ENCODE peak calls at places on chromosomes 1 and 21, in four cellular contexts. D is activated CD4-positive, alpha-beta T cell treated with anti-CD3 and anti-CD28 coated beads for 24 hours; R is T-helper 2 cell; T is stimulated activated CD4-positive, alpha-beta T cell treated with anti-CD3 and anti-CD28 coated beads, Interleukin-2, amount 100 ng/mL, for 48 hours. B is an unnamed sample.
A peak's percentile ranks its signal among the peaks of the same experiment; 100 is the strongest.

GRCh38 chr21:38386967-38387366 is 111.3 kb downstream of the ERG start:
- DNase-seq in R (no peak), T (no peak), D (no peak), B (peak; percentile 43)

GRCh38 chr1:28358701-28359100 is 10.8 kb upstream of the PHACTR4 start:
- DNase-seq in R (no peak), D (no peak), T (no peak), B (no peak)

GRCh38 chr1:233459968-233460367 is 132.4 kb downstream of the MAP3K21 start:
- DNase-seq in R (no peak), D (no peak), T (no peak), B (no peak)

GRCh38 chr1:205935869-205936268 is 7.4 kb downstream of the SLC26A9 start:
- DNase-seq in R (no peak), D (no peak), T (no peak), B (no peak)

GRCh38 chr1:8667869-8668595 is 149.4 kb downstream of the RERE start:
- DNase-seq in T (no peak), D (no peak), R (no peak), B (peak; percentile 24)

GRCh38 chr1:38115251-38115650 is 68.7 kb upstream of the POU3F1 start:
- DNase-seq in T (no peak), D (no peak), R (no peak), B (no peak)

GRCh38 chr1:46301406-46302090 is 1.9 kb downstream of the LRRC41 start:
- DNase-seq in D (no peak), R (no peak), T (peak; percentile 10), B (peak; percentile 71)

GRCh38 chr1:174938306-174939000 is 61.3 kb upstream of the CACYBP start:
- DNase-seq in R (no peak), T (no peak), D (no peak), B (no peak)

GRCh38 chr1:221998781-221999180 is 256.9 kb upstream of the DUSP10 start:
- DNase-seq in R (no peak), D (no peak), T (no peak), B (peak; percentile 36)

GRCh38 chr21:21268061-21268471 is 269.9 kb downstream of the NCAM2 start:
- DNase-seq in T (no peak), R (no peak), D (no peak), B (peak; percentile 0)

GRCh38 chr1:100995196-100995983 is 30.2 kb downstream of the DPH5 start:
- DNase-seq in T (no peak), R (no peak), D (no peak), B (no peak)

GRCh38 chr1:175493999-175494336 is 249.4 kb downstream of the TNR start:
- DNase-seq in D (no peak), R (no peak), T (no peak), B (no peak)

GRCh38 chr21:36643374-36644250 is 55.3 kb upstream of the SIM2 start:
- DNase-seq in D (no peak), T (no peak), R (no peak), B (peak; percentile 27)

GRCh38 chr1:78678324-78678723 is 28.7 kb downstream of the IFI44 start:
- DNase-seq in T (no peak), D (no peak), R (no peak), B (no peak)

GRCh38 chr1:227357229-227358078 is 39.2 kb upstream of the CDC42BPA start:
- DNase-seq in R (no peak), T (no peak), D (no peak), B (peak; percentile 88)

GRCh38 chr1:203519053-203519770 is 25.3 kb downstream of the OPTC start:
- DNase-seq in R (no peak), D (no peak), T (no peak), B (peak; percentile 17)

GRCh38 chr21:19237603-19238002 is 834.0 kb upstream of the TMPRSS15 start:
- DNase-seq in T (no peak), R (no peak), D (no peak), B (no peak)

GRCh38 chr1:4397196-4397595 is 257.2 kb upstream of the AJAP1 start:
- DNase-seq in R (no peak), T (no peak), D (no peak), B (no peak)

GRCh38 chr1:46131727-46132528 is 501 bp downstream of the PIK3R3 start:
- DNase-seq in R (no peak), D (no peak), T (peak; percentile 3), B (peak; percentile 57)

GRCh38 chr1:39944410-39944809 is 10.5 kb upstream of the MFSD2A start:
- DNase-seq in T (no peak), D (no peak), R (no peak), B (no peak)

GRCh38 chr1:177476706-177477105 is 305.9 kb downstream of the BRINP2 start:
- DNase-seq in T (no peak), R (no peak), D (no peak), B (no peak)

GRCh38 chr1:208242829-208243521 is 1.2 kb downstream of the PLXNA2 start:
- DNase-seq in R (no peak), T (no peak), D (no peak), B (peak; percentile 66)

GRCh38 chr1:62210960-62211359 is 16.3 kb downstream of the L1TD1 start:
- DNase-seq in T (no peak), R (no peak), D (no peak), B (peak; percentile 30)

GRCh38 chr1:115782571-115783281 is 14.2 kb upstream of the CASQ2 start:
- DNase-seq in T (no peak), R (no peak), D (no peak), B (peak; percentile 93)

GRCh38 chr1:50968021-50968883 is 1.8 kb upstream of the CDKN2C start:
- DNase-seq in R (peak; percentile 71), T (peak; percentile 68), D (peak; percentile 67), B (peak; percentile 98)

GRCh38 chr1:59006309-59006698 is 222.5 kb upstream of the JUN start:
- DNase-seq in R (no peak), T (no peak), D (no peak), B (no peak)

GRCh38 chr1:34885405-34886247 is 26.1 kb upstream of the SMIM12 start:
- DNase-seq in D (peak; percentile 49), R (no peak), T (peak; percentile 61), B (peak; percentile 61)

GRCh38 chr1:84370831-84371394 is 27.4 kb upstream of the DNASE2B start:
- DNase-seq in R (no peak), D (no peak), T (no peak), B (peak; percentile 83)

GRCh38 chr1:90201467-90202358 is 206.8 kb downstream of the ZNF326 start:
- DNase-seq in D (no peak), R (no peak), T (no peak), B (peak; percentile 32)

GRCh38 chr1:155974208-155975165 is 3.9 kb downstream of the ARHGEF2 start:
- DNase-seq in D (no peak), R (no peak), T (no peak), B (no peak)